ENCODE peak calls at places on chromosomes 4 and X, in eight cellular contexts. M is T follicular helper cell, R is HFF-Myc, O is Caki2, B is endodermal cell, H is NCI-H345, F is IMR-90, Y is fibroblast of mammary gland. P is an unnamed sample.

GRCh38 chr4:55491486-55491885 is 55.2 kb downstream of the CLOCK start:
- DNase-seq in M (no peak), R (no peak), O (no peak), B (no peak), H (no peak), F (peak), Y (peak), P (no peak)

GRCh38 chr4:141077611-141078225 is 55.6 kb downstream of the RNF150 start:
- DNase-seq in M (no peak), R (no peak), O (no peak), B (no peak), H (no peak), F (no peak), Y (no peak), P (no peak)

GRCh38 chr4:142098380-142098779 is 462.0 kb downstream of the IL15 start:
- DNase-seq in M (no peak), R (no peak), O (no peak), B (no peak), H (no peak), F (no peak), Y (no peak), P (no peak)

GRCh38 chr4:154960476-154960875 is 179.4 kb downstream of the RBM46 start:
- DNase-seq in M (no peak), R (no peak), O (no peak), B (no peak), H (no peak), F (no peak), Y (no peak), P (no peak)

GRCh38 chrX:18047440-18047940 is 173.2 kb downstream of the BEND2 start:
- DNase-seq in M (no peak), R (no peak), O (no peak), B (no peak), H (no peak), F (no peak), Y (no peak), P (no peak)

GRCh38 chrX:132741706-132742105 is 216.7 kb downstream of the HS6ST2 start:
- DNase-seq in M (no peak), R (no peak), O (no peak), B (no peak), H (no peak), F (no peak), Y (peak), P (no peak)

GRCh38 chrX:40099046-40099968 is 1.5 kb upstream of the BCOR start:
- DNase-seq in M (peak), R (no peak), O (peak), B (peak), H (peak), F (no peak), Y (no peak), P (peak)

GRCh38 chrX:39416547-39417262 is 615.4 kb downstream of the MID1IP1 start:
- DNase-seq in M (no peak), R (no peak), O (no peak), B (no peak), H (no peak), F (no peak), Y (no peak), P (no peak)

GRCh38 chr4:94877973-94878372 is 120.2 kb downstream of the BMPR1B start:
- DNase-seq in M (no peak), R (no peak), O (no peak), B (no peak), H (no peak), F (peak), Y (peak), P (no peak)

GRCh38 chrX:22795680-22796079 is 204.1 kb upstream of the DDX53 start:
- DNase-seq in M (no peak), R (no peak), O (no peak), B (no peak), H (no peak), F (no peak), Y (peak), P (no peak)

GRCh38 chr4:73343432-73343831 is 60.7 kb upstream of the ALB start:
- DNase-seq in M (no peak), R (no peak), O (peak), B (peak), H (no peak), F (no peak), Y (peak), P (no peak)

GRCh38 chr4:4855293-4856070 is 4.0 kb upstream of the MSX1 start:
- DNase-seq in M (no peak), R (no peak), O (no peak), B (peak), H (no peak), F (no peak), Y (no peak), P (no peak)

GRCh38 chr4:41661447-41662076 is 87.0 kb downstream of the PHOX2B start:
- DNase-seq in M (peak), R (peak), O (peak), B (peak), H (peak), F (peak), Y (peak), P (peak)

GRCh38 chrX:45824471-45824870 is 623.8 kb upstream of the DIPK2B start:
- DNase-seq in M (no peak), R (peak), O (peak), B (peak), H (no peak), F (peak), Y (peak), P (no peak)

GRCh38 chrX:134548257-134548732 is 88.3 kb downstream of the HPRT1 start:
- DNase-seq in M (no peak), R (no peak), O (no peak), B (no peak), H (no peak), F (no peak), Y (peak), P (no peak)

GRCh38 chr4:89136525-89136924 is 25.2 kb downstream of the TIGD2 start:
- DNase-seq in M (no peak), R (no peak), O (no peak), B (no peak), H (no peak), F (peak), Y (peak), P (no peak)

GRCh38 chrX:154378059-154378798 is 866 bp upstream of the EMD start:
- DNase-seq in M (no peak), R (no peak), O (no peak), B (peak), H (peak), F (peak), Y (peak), P (peak)

GRCh38 chr4:118351851-118352827 is 664 bp downstream of the PRSS12 start:
- DNase-seq in M (no peak), R (no peak), O (peak), B (peak), H (peak), F (peak), Y (peak), P (peak)

GRCh38 chrX:37753384-37753783 is 26.5 kb upstream of the CYBB start:
- DNase-seq in M (no peak), R (no peak), O (no peak), B (no peak), H (no peak), F (no peak), Y (no peak), P (no peak)

GRCh38 chr4:80201326-80202151 is 4.2 kb downstream of the PRDM8 start:
- DNase-seq in M (peak), R (peak), O (no peak), B (peak), H (no peak), F (peak), Y (peak), P (no peak)

GRCh38 chrX:16807548-16807947 is 21.3 kb downstream of the TXLNG start:
- DNase-seq in M (no peak), R (no peak), O (no peak), B (peak), H (no peak), F (peak), Y (peak), P (no peak)

GRCh38 chr4:99979872-99980271 is 29.8 kb upstream of the H2AZ1 start:
- DNase-seq in M (no peak), R (no peak), O (no peak), B (no peak), H (no peak), F (peak), Y (peak), P (no peak)

GRCh38 chr4:157280673-157281072 is 60.1 kb downstream of the GRIA2 start:
- DNase-seq in M (no peak), R (no peak), O (no peak), B (no peak), H (no peak), F (no peak), Y (peak), P (no peak)

GRCh38 chr4:114857831-114858230 is 255.6 kb downstream of the NDST4 start:
- DNase-seq in M (no peak), R (no peak), O (no peak), B (peak), H (no peak), F (no peak), Y (no peak), P (no peak)

GRCh38 chr4:129342820-129343219 is 246.9 kb downstream of the C4orf33 start:
- DNase-seq in M (no peak), R (no peak), O (no peak), B (no peak), H (no peak), F (peak), Y (peak), P (no peak)

GRCh38 chrX:308821-309520 is 9.6 kb downstream of the GTPBP6 start:
- DNase-seq in M (no peak), R (no peak), O (no peak), B (no peak), H (no peak), F (no peak), Y (no peak), P (no peak)

GRCh38 chrX:23394421-23394820 is 59.8 kb downstream of the PTCHD1 start:
- DNase-seq in M (no peak), R (no peak), O (no peak), B (no peak), H (no peak), F (no peak), Y (no peak), P (no peak)

GRCh38 chr4:99062120-99062519 is 26.5 kb downstream of the ADH5 start:
- DNase-seq in M (no peak), R (no peak), O (peak), B (no peak), H (peak), F (peak), Y (no peak), P (no peak)

GRCh38 chrX:9189286-9189685 is 155.4 kb upstream of the FAM9B start:
- DNase-seq in M (no peak), R (no peak), O (no peak), B (no peak), H (peak), F (no peak), Y (no peak), P (no peak)

GRCh38 chr4:79917246-79917645 is 155.8 kb downstream of the ANTXR2 start:
- DNase-seq in M (peak), R (peak), O (peak), B (peak), H (no peak), F (peak), Y (peak), P (peak)